ENCODE peak calls at places on chromosomes 11 and 22, in seven cellular contexts. P, Y, U, J, B, N and R are unnamed samples.
A peak's percentile ranks its signal among the peaks of the same experiment; 100 is the strongest.

GRCh38 chr22:23386822-23387580 is 193.1 kb downstream of the IGLL1 start:
- DNase-seq in P (no peak), Y (no peak), U (no peak), J (no peak), B (no peak), N (no peak), R (peak; percentile 80)

GRCh38 chr11:64353101-64353738 is 5.7 kb upstream of the RPS6KA4 start:
- DNase-seq in P (no peak), Y (no peak), U (no peak), J (no peak), B (no peak), N (no peak), R (no peak)

GRCh38 chr11:73916435-73916834 is 34.4 kb upstream of the DNAJB13 start:
- DNase-seq in P (peak; percentile 44), Y (no peak), U (peak; percentile 65), J (peak; percentile 53), B (no peak), N (peak; percentile 63), R (peak; percentile 67)

GRCh38 chr11:17720796-17721171 is 1.4 kb downstream of the MYOD1 start:
- DNase-seq in P (peak; percentile 35), Y (peak; percentile 53), U (no peak), J (no peak), B (no peak), N (no peak), R (peak; percentile 80)

GRCh38 chr11:3181722-3182461 is 16.8 kb upstream of the OSBPL5 start:
- DNase-seq in P (no peak), Y (no peak), U (no peak), J (no peak), B (no peak), N (no peak), R (peak; percentile 30)

GRCh38 chr22:22343603-22344276 is 99.2 kb downstream of the VPREB1 start:
- DNase-seq in P (no peak), Y (no peak), U (no peak), J (no peak), B (no peak), N (no peak), R (no peak)

GRCh38 chr11:117064275-117064674 is 34.0 kb downstream of the SIK3 start:
- DNase-seq in P (no peak), Y (no peak), U (peak; percentile 71), J (peak; percentile 68), B (no peak), N (peak; percentile 74), R (peak; percentile 64)

GRCh38 chr11:63769044-63769718 is 606 bp upstream of the ZFTA start:
- DNase-seq in P (no peak), Y (no peak), U (peak; percentile 41), J (no peak), B (no peak), N (peak; percentile 74), R (peak; percentile 97)

GRCh38 chr11:67313125-67313890 is 10.0 kb downstream of the SSH3 start:
- DNase-seq in P (no peak), Y (no peak), U (no peak), J (no peak), B (no peak), N (no peak), R (no peak)

GRCh38 chr11:1942541-1943260 is 4.4 kb upstream of the MRPL23 start:
- DNase-seq in P (no peak), Y (no peak), U (no peak), J (no peak), B (no peak), N (no peak), R (peak; percentile 27)

GRCh38 chr11:44638032-44638431 is 72.6 kb downstream of the CD82 start:
- DNase-seq in P (no peak), Y (no peak), U (no peak), J (no peak), B (no peak), N (no peak), R (no peak)

GRCh38 chr11:131633978-131634377 is 263.6 kb downstream of the NTM start:
- DNase-seq in P (no peak), Y (no peak), U (no peak), J (no peak), B (no peak), N (peak; percentile 51), R (no peak)

GRCh38 chr22:17781319-17782031 is 7.2 kb upstream of the BID start:
- DNase-seq in P (no peak), Y (no peak), U (peak; percentile 85), J (peak; percentile 94), B (no peak), N (peak; percentile 93), R (peak; percentile 99)

GRCh38 chr22:50581031-50581949 is 1.4 kb downstream of the CHKB start:
- DNase-seq in P (no peak), Y (no peak), U (no peak), J (no peak), B (no peak), N (peak; percentile 26), R (peak; percentile 14)

GRCh38 chr11:2318123-2318522 is 16.3 kb downstream of the TSPAN32 start:
- DNase-seq in P (no peak), Y (no peak), U (no peak), J (no peak), B (no peak), N (no peak), R (peak; percentile 53)

GRCh38 chr22:33401291-33401690 is 343.1 kb upstream of the SYN3 start:
- DNase-seq in P (no peak), Y (no peak), U (peak; percentile 75), J (peak; percentile 75), B (no peak), N (peak; percentile 71), R (peak; percentile 93)

GRCh38 chr11:65651589-65652510 is 10.9 kb downstream of the RELA start:
- DNase-seq in P (no peak), Y (no peak), U (peak; percentile 39), J (peak; percentile 38), B (no peak), N (peak; percentile 71), R (peak; percentile 93)

GRCh38 chr22:45638834-45639746 is 32.5 kb upstream of the ATXN10 start:
- DNase-seq in P (no peak), Y (no peak), U (peak; percentile 60), J (no peak), B (peak; percentile 49), N (peak; percentile 89), R (peak; percentile 93)

GRCh38 chr11:126518130-126518995 is 162.9 kb downstream of the ST3GAL4 start:
- DNase-seq in P (no peak), Y (no peak), U (no peak), J (no peak), B (no peak), N (no peak), R (peak; percentile 69)

GRCh38 chr11:118227865-118228785 is 3.3 kb upstream of the JAML start:
- DNase-seq in P (no peak), Y (no peak), U (no peak), J (no peak), B (no peak), N (no peak), R (no peak)

DNA sequence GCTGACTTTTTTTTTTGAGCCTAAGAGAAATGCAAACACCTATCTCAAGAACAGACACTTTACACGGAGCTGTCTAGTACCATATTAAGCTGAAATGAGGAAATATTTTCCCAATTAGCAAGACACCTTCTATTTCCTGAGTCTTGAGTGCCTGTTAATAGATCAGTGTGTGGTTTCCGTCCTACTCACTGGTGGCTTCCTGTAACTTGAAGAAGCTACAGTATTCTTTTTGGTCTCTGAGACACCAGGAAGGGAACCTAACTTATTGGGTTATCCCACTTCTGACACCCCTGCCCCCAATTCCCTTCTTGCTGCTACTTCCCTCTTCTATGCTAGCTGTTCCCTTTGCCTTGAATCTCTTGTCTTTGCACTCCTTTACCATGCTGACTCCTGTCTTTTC is 92.7 kb downstream of the FDX1 start:
- DNase-seq in P (no peak), Y (no peak), U (peak; percentile 14), J (no peak), B (no peak), N (peak; percentile 10), R (no peak)
- H3K4me2 ChIP-seq in P (no peak overlapping the region), Y (no peak overlapping the region), U (no peak overlapping the region), J (no peak overlapping the region), B (no peak overlapping the region), N (no peak overlapping the region), R (no peak overlapping the region)

GRCh38 chr22:39502789-39503464 is 837 bp downstream of the MIEF1 start:
- DNase-seq in P (no peak), Y (no peak), U (no peak), J (peak; percentile 41), B (no peak), N (peak; percentile 53), R (peak; percentile 54)
- H3K27ac ChIP-seq in P (no peak overlapping the region), Y (no peak overlapping the region), U (peak overlapping the region; percentile 62), J (peak overlapping the region; percentile 22), B (peak overlapping the region; percentile 70), N (peak overlapping the region; percentile 53), R (peak overlapping the region; percentile 62)

DNA sequence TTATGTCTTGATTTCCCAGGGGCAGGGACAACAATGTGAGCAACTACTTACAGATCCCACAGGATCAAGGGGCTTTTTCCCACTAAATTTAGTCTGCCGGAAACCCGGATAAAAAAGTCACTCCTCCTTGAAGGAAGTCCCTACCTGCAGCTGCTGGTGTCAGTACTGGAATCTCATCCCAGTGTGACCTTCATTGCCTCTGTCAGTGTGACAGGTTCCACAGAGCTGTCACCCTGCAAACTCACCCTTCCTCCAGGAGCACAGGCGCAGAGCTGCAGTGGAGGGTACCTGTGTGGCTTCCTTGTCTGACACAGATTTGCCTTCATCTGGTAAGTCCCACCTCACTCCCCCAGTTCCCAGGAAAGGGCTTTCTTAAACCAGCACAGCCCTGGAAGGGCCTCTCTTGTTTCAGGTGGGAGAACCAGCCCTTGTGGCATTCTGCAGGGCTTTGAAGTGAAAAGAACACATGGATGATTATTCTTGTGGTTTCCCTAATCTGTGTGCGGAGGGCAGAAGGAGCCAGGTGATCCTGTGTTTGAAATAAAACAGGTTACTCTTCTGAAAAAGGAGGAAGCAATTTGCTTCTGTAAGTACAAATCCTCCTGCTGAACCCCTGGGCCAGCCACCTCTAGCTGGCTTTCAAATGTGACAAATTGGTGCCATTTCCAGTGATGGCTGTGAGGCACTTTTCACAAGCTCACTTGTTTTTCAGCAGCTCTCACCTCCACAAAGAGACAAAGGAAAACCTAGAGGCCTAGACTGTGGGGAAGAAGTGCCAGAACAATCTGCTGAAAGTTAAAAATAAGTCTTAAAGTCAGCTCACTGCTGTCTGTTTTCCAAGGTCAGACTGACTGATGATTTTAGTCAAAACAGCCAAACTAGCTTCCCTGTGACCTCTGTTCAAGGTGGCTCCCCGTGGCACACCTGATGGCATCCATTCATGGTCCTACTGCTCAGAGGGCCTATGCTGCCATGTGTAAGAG is 9.2 kb upstream of the PRSS23 start:
- DNase-seq in P (no peak), Y (no peak), U (no peak), J (no peak), B (no peak), N (no peak), R (no peak)
- H3K4me2 ChIP-seq in P (no peak overlapping the region), Y (no peak overlapping the region), U (no peak overlapping the region), J (no peak overlapping the region), B (no peak overlapping the region), N (no peak overlapping the region), R (no peak overlapping the region)

DNA sequence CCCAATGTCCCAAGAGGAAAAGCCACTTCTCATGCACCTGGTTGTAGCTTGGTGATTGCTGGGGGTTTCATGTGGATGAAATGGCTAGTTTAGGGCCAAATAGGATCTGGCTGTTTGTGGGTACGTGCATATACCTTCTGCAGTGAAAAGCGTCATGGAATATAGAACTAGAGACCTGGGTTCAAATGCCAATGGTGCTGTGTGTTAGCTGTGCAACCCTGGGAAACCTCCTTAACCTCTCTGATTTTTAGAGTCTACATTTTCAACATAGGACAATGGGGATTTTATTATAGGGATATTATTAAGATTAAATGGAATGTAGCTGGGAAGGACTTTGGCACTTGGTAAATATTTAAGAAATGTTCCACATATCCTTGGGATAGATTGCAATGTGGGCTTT is 112.5 kb upstream of the E2F8 start:
- DNase-seq in P (no peak), Y (no peak), U (no peak), J (no peak), B (no peak), N (no peak), R (no peak)
- H3K27ac ChIP-seq in P (no peak overlapping the region), Y (no peak overlapping the region), U (no peak overlapping the region), J (no peak overlapping the region), B (no peak overlapping the region), N (no peak overlapping the region), R (no peak overlapping the region)